ENCODE peak calls at places on chromosomes 4 and X, in nine cellular contexts. One of them, this sample, is unnamed.

GRCh38 chr4:168257663-168258235 is 60.8 kb downstream of the DDX60 start:
- DNase-seq in WERI-Rb-1: no peak
- DNase-seq in bronchial epithelial cell: no peak
- DNase-seq in fibroblast of the aortic adventitia: no peak
- DNase-seq in H9: no peak
- DNase-seq in esophagus squamous epithelium: no peak
- DNase-seq in omental fat pad: no peak
- DNase-seq in GM10248: no peak
- DNase-seq in breast epithelium: no peak
- DNase-seq in this sample: no peak

GRCh38 chrX:54358424-54359211 is 772 bp upstream of the WNK3 start:
- DNase-seq in WERI-Rb-1: peak
- DNase-seq in H9: peak
- DNase-seq in GM10248: peak
- DNase-seq in esophagus squamous epithelium: no peak
- DNase-seq in omental fat pad: no peak
- DNase-seq in breast epithelium: peak
- DNase-seq in fibroblast of the aortic adventitia: peak
- DNase-seq in bronchial epithelial cell: peak
- DNase-seq in this sample: no peak

GRCh38 chr4:128379860-128380259 is 92.2 kb upstream of the PGRMC2 start:
- DNase-seq in omental fat pad: no peak
- DNase-seq in GM10248: peak
- DNase-seq in WERI-Rb-1: peak
- DNase-seq in breast epithelium: no peak
- DNase-seq in bronchial epithelial cell: no peak
- DNase-seq in fibroblast of the aortic adventitia: peak
- DNase-seq in H9: peak
- DNase-seq in esophagus squamous epithelium: no peak
- DNase-seq in this sample: peak

GRCh38 chr4:181863846-181864245 is 379.4 kb upstream of the TENM3 start:
- DNase-seq in bronchial epithelial cell: no peak
- DNase-seq in WERI-Rb-1: no peak
- DNase-seq in esophagus squamous epithelium: no peak
- DNase-seq in breast epithelium: no peak
- DNase-seq in omental fat pad: no peak
- DNase-seq in H9: no peak
- DNase-seq in fibroblast of the aortic adventitia: no peak
- DNase-seq in GM10248: no peak
- DNase-seq in this sample: no peak

GRCh38 chrX:10156199-10157031 is at the start of gene CLCN4:
- DNase-seq in GM10248: peak
- DNase-seq in fibroblast of the aortic adventitia: peak
- DNase-seq in H9: peak
- DNase-seq in breast epithelium: no peak
- DNase-seq in omental fat pad: no peak
- DNase-seq in WERI-Rb-1: peak
- DNase-seq in esophagus squamous epithelium: no peak
- DNase-seq in bronchial epithelial cell: no peak
- DNase-seq in this sample: no peak

GRCh38 chr4:119525005-119525749 is 103.4 kb downstream of the PDE5A start:
- DNase-seq in breast epithelium: no peak
- DNase-seq in WERI-Rb-1: no peak
- DNase-seq in bronchial epithelial cell: peak
- DNase-seq in esophagus squamous epithelium: no peak
- DNase-seq in H9: no peak
- DNase-seq in omental fat pad: no peak
- DNase-seq in GM10248: no peak
- DNase-seq in fibroblast of the aortic adventitia: peak
- DNase-seq in this sample: peak

GRCh38 chr4:8340721-8341680 is 71.4 kb downstream of the HTRA3 start:
- DNase-seq in breast epithelium: no peak
- DNase-seq in GM10248: no peak
- DNase-seq in omental fat pad: no peak
- DNase-seq in esophagus squamous epithelium: no peak
- DNase-seq in H9: no peak
- DNase-seq in bronchial epithelial cell: no peak
- DNase-seq in WERI-Rb-1: no peak
- DNase-seq in fibroblast of the aortic adventitia: peak
- DNase-seq in this sample: no peak

GRCh38 chrX:134932528-134933217 is 58.1 kb upstream of the SMIM10 start:
- DNase-seq in H9: no peak
- DNase-seq in fibroblast of the aortic adventitia: peak
- DNase-seq in bronchial epithelial cell: peak
- DNase-seq in GM10248: no peak
- DNase-seq in esophagus squamous epithelium: no peak
- DNase-seq in WERI-Rb-1: no peak
- DNase-seq in omental fat pad: no peak
- DNase-seq in breast epithelium: no peak
- DNase-seq in this sample: peak

DNA sequence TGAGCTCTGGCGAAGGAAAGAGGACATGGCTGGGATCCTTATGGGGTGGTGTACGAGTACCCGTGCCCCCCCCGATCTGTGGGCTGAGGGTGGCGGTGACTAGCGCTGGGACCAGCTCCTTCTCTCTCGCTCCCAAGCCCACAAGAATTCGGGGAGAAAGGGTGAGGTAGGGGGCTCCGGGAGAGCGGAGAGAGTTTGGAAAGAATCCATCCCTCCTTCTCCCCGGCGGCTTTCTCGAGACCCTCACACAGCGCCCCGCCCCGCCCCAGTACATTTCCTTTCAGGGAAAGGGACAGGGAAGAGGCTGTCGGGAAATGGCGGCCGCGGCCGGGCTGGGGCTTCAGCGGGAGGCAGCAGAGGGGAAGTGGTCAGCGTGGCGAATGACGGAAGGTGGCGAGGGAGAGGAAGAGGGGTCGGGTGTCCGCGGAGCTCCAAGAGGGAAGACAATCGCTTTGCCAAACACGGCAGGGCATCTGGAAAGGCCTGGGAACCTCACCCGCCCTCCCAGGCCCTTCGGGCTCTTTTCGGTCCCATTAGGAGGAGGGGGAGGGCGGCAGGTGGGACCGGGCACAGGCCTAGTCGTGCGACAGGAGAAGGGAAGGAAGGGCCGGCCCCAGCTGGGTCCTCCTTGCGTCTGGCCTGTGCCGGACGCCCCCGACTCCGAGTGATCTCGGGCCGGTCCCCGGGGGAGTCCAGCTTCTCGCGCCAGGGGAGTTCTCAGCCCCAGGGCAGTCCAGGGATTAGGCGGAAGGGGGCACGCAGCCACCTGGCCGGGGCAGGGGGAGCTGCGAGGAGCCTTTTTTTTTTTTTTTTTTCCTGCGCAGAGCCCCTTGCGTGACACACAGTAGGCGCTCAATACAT is 10.2 kb downstream of the HNRNPH2 start:
- DNase-seq in breast epithelium: peak
- DNase-seq in fibroblast of the aortic adventitia: no peak
- DNase-seq in bronchial epithelial cell: no peak
- DNase-seq in GM10248: peak
- DNase-seq in esophagus squamous epithelium: no peak
- DNase-seq in omental fat pad: no peak
- DNase-seq in WERI-Rb-1: peak
- DNase-seq in H9: peak
- DNase-seq in this sample: no peak
- TF ChIP-seq CTCF in breast epithelium: no peak
- TF ChIP-seq CTCF in fibroblast of the aortic adventitia: no peak
- TF ChIP-seq CTCF in bronchial epithelial cell: no peak
- TF ChIP-seq CTCF in GM10248: no peak
- TF ChIP-seq CTCF in esophagus squamous epithelium: no peak
- TF ChIP-seq CTCF in omental fat pad: no peak
- TF ChIP-seq CTCF in WERI-Rb-1: no peak
- TF ChIP-seq CTCF in H9: no peak
- TF ChIP-seq CTCF in this sample: no peak

DNA sequence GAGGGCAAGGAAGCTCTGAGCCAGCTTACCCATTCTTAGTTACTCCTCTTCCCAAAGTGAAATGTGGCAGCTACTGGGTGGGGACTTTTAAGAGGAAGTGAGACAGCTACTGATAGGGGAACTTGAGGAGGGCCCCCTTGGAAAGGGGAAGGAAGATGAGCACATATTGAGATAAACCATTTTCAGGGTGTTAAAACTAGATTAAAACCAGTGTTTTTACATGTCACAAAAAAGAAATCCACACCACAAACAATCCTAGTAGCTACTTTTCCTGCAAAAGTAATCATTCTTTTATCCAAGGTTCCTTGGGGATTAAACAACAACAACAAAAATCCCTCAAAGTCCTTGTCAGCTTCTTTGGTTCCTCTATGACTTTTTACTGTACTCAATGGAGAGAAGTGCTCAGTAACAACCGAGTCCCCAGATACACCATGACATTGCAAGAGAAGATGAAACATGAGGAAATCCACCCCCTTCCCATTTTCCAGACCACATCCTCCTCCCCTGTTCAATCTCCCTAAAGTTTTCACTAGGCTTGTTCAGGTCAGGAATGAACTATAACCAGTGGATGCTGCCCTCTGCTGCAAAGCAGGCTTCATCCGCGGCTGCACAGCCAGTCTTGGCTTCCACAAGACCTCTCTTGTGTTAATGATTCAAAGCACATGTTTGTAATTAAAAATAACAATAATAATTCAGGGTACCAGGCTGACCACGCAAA is 113.5 kb upstream of the TMEM164 start:
- DNase-seq in GM10248: no peak
- DNase-seq in bronchial epithelial cell: no peak
- DNase-seq in breast epithelium: no peak
- DNase-seq in H9: no peak
- DNase-seq in omental fat pad: no peak
- DNase-seq in esophagus squamous epithelium: no peak
- DNase-seq in WERI-Rb-1: no peak
- DNase-seq in fibroblast of the aortic adventitia: peak
- DNase-seq in this sample: peak
- TF ChIP-seq CTCF in GM10248: no peak
- TF ChIP-seq CTCF in bronchial epithelial cell: peak
- TF ChIP-seq CTCF in breast epithelium: no peak
- TF ChIP-seq CTCF in H9: peak
- TF ChIP-seq CTCF in omental fat pad: no peak
- TF ChIP-seq CTCF in esophagus squamous epithelium: no peak
- TF ChIP-seq CTCF in WERI-Rb-1: no peak
- TF ChIP-seq CTCF in fibroblast of the aortic adventitia: peak
- TF ChIP-seq CTCF in this sample: peak

DNA sequence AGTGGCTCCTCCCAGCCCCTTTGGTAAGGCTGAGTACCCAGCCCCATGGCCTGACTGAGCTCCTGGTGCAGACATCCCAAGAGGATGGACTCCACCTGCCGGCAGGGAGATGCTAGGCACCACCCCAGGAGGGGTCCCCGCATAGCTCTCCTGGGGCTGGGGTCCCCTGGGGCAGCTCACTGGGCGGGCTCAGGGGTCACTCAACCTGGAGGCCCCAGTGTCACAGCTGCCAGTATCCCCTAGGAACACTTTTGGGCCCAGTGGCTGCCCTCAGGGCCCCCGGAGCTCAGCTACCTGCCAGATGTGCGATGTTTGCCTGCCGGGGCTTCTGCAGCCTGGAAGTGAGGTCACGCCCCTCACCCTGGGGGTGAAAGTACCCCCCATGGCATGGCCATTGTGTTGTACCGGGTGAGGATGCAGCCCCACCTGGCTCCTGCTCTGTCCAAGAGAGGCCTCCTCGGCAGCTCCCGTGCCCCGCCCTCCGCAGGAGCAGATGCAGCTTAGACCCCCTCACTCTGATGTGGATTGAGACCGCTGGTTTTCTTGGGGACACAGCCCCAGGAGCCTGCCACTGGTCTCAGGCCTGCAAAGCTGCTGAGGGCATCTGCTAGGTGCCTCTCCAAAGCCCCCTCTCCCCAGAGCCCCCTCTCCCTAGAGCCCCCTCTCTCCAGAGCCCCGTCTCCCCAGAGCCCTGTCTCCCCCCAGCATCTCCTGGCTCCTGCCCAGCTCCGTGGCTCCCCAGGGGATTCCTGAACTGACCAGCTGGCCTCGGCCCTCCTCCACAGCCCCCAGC is 6.7 kb upstream of the HGFAC start:
- DNase-seq in H9: no peak
- DNase-seq in breast epithelium: no peak
- DNase-seq in WERI-Rb-1: no peak
- DNase-seq in fibroblast of the aortic adventitia: no peak
- DNase-seq in omental fat pad: no peak
- DNase-seq in GM10248: no peak
- DNase-seq in bronchial epithelial cell: no peak
- DNase-seq in esophagus squamous epithelium: no peak
- DNase-seq in this sample: no peak
- TF ChIP-seq CTCF in H9: peak
- TF ChIP-seq CTCF in breast epithelium: no peak
- TF ChIP-seq CTCF in WERI-Rb-1: no peak
- TF ChIP-seq CTCF in fibroblast of the aortic adventitia: no peak
- TF ChIP-seq CTCF in omental fat pad: no peak
- TF ChIP-seq CTCF in GM10248: no peak
- TF ChIP-seq CTCF in bronchial epithelial cell: peak
- TF ChIP-seq CTCF in esophagus squamous epithelium: no peak
- TF ChIP-seq CTCF in this sample: peak

DNA sequence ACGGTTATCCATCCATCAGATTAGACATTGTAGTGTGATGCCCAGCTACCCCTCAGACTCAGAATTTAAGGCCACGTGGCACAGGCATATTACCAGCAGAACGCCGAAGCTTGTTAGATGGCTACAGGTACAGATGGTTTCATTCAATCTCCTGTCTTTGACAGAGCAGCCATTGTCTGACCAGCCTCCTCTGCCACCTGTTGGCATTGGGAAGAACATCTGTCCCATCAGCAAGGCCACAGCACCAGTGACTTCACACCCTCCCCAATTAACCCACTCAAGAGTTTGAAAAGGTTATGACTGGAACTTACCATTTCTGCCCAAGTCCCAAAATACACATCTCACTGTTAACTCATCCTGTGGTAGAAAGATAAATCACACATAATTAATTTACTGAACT is 22.0 kb upstream of the PHKA2 start:
- DNase-seq in WERI-Rb-1: no peak
- DNase-seq in breast epithelium: no peak
- DNase-seq in omental fat pad: no peak
- DNase-seq in bronchial epithelial cell: no peak
- DNase-seq in esophagus squamous epithelium: no peak
- DNase-seq in fibroblast of the aortic adventitia: no peak
- DNase-seq in GM10248: no peak
- DNase-seq in H9: no peak
- DNase-seq in this sample: no peak
- TF ChIP-seq CTCF in WERI-Rb-1: no peak
- TF ChIP-seq CTCF in breast epithelium: no peak
- TF ChIP-seq CTCF in omental fat pad: no peak
- TF ChIP-seq CTCF in bronchial epithelial cell: peak
- TF ChIP-seq CTCF in esophagus squamous epithelium: no peak
- TF ChIP-seq CTCF in fibroblast of the aortic adventitia: no peak
- TF ChIP-seq CTCF in GM10248: no peak
- TF ChIP-seq CTCF in H9: peak
- TF ChIP-seq CTCF in this sample: peak

GRCh38 chr4:140755811-140756291 is 334 bp downstream of the TBC1D9 start:
- DNase-seq in GM10248: peak
- DNase-seq in esophagus squamous epithelium: no peak
- DNase-seq in WERI-Rb-1: peak
- DNase-seq in breast epithelium: peak
- DNase-seq in bronchial epithelial cell: no peak
- DNase-seq in H9: peak
- DNase-seq in fibroblast of the aortic adventitia: peak
- DNase-seq in omental fat pad: no peak
- DNase-seq in this sample: peak
- TF ChIP-seq CTCF in GM10248: no peak
- TF ChIP-seq CTCF in esophagus squamous epithelium: no peak
- TF ChIP-seq CTCF in WERI-Rb-1: no peak
- TF ChIP-seq CTCF in breast epithelium: no peak
- TF ChIP-seq CTCF in bronchial epithelial cell: no peak
- TF ChIP-seq CTCF in H9: no peak
- TF ChIP-seq CTCF in fibroblast of the aortic adventitia: no peak
- TF ChIP-seq CTCF in omental fat pad: no peak
- TF ChIP-seq CTCF in this sample: no peak

GRCh38 chrX:129982300-129983246 is at the start of gene BCORL1:
- DNase-seq in omental fat pad: no peak
- DNase-seq in bronchial epithelial cell: peak
- DNase-seq in WERI-Rb-1: peak
- DNase-seq in fibroblast of the aortic adventitia: peak
- DNase-seq in GM10248: peak
- DNase-seq in H9: peak
- DNase-seq in esophagus squamous epithelium: peak
- DNase-seq in breast epithelium: peak
- DNase-seq in this sample: peak
- TF ChIP-seq CTCF in omental fat pad: no peak
- TF ChIP-seq CTCF in bronchial epithelial cell: no peak
- TF ChIP-seq CTCF in WERI-Rb-1: no peak
- TF ChIP-seq CTCF in fibroblast of the aortic adventitia: no peak
- TF ChIP-seq CTCF in GM10248: no peak
- TF ChIP-seq CTCF in H9: no peak
- TF ChIP-seq CTCF in esophagus squamous epithelium: no peak
- TF ChIP-seq CTCF in breast epithelium: no peak
- TF ChIP-seq CTCF in this sample: no peak